ENCODE peak calls at places on chromosomes 12 and 14, in eight cellular contexts. M is tibial nerve, O is HCT116, U is brain microvascular endothelial cell, Z is MM.1S, T is lung, C is WERI-Rb-1, Y is heart left ventricle. S is an unnamed sample.

GRCh38 chr12:124390442-124391116 is 95.7 kb downstream of the RFLNA start:
- DNase-seq in M (no peak), O (peak), U (peak), Z (no peak), T (peak), C (no peak), Y (peak), S (peak)

GRCh38 chr12:39077226-39077625 is 171.8 kb upstream of the CPNE8 start:
- DNase-seq in M (no peak), O (no peak), U (no peak), Z (no peak), T (no peak), C (no peak), Y (no peak), S (no peak)

GRCh38 chr14:49972199-49972671 is 79.4 kb downstream of the ARF6 start:
- DNase-seq in M (no peak), O (no peak), U (no peak), Z (peak), T (no peak), C (peak), Y (peak), S (no peak)

GRCh38 chr14:76993743-76994142 is 34.8 kb downstream of the IRF2BPL start:
- DNase-seq in M (no peak), O (no peak), U (no peak), Z (no peak), T (no peak), C (no peak), Y (no peak), S (no peak)

GRCh38 chr14:61355892-61356325 is 34.5 kb downstream of the PRKCH start:
- DNase-seq in M (no peak), O (peak), U (peak), Z (no peak), T (peak), C (no peak), Y (peak), S (peak)

GRCh38 chr14:95850429-95850828 is 26.2 kb upstream of the TUNAR start:
- DNase-seq in M (no peak), O (no peak), U (no peak), Z (no peak), T (no peak), C (no peak), Y (no peak), S (no peak)

GRCh38 chr12:11321980-11322379 is 11.7 kb upstream of the PRB4 start:
- DNase-seq in M (no peak), O (no peak), U (no peak), Z (no peak), T (no peak), C (no peak), Y (no peak), S (no peak)

GRCh38 chr12:50665170-50665569 is 98.7 kb upstream of the ATF1 start:
- DNase-seq in M (no peak), O (no peak), U (no peak), Z (no peak), T (no peak), C (no peak), Y (no peak), S (no peak)

GRCh38 chr12:12803186-12803585 is 10.0 kb upstream of the DDX47 start:
- DNase-seq in M (no peak), O (peak), U (peak), Z (peak), T (peak), C (no peak), Y (peak), S (peak)

GRCh38 chr12:89695100-89695499 is 13.5 kb downstream of the ATP2B1 start:
- DNase-seq in M (no peak), O (no peak), U (peak), Z (no peak), T (no peak), C (no peak), Y (no peak), S (no peak)

GRCh38 chr12:132415456-132416120 is 74.4 kb upstream of the FBRSL1 start:
- DNase-seq in M (no peak), O (no peak), U (no peak), Z (no peak), T (no peak), C (no peak), Y (no peak), S (no peak)

GRCh38 chr14:89399594-89400068 is 17.4 kb downstream of the FOXN3 start:
- DNase-seq in M (no peak), O (no peak), U (peak), Z (no peak), T (no peak), C (peak), Y (no peak), S (no peak)

GRCh38 chr12:2813573-2814185 is 1.2 kb downstream of the ITFG2 start:
- DNase-seq in M (no peak), O (peak), U (peak), Z (peak), T (peak), C (peak), Y (peak), S (peak)

GRCh38 chr14:29717906-29718305 is 209.7 kb downstream of the PRKD1 start:
- DNase-seq in M (no peak), O (no peak), U (no peak), Z (no peak), T (no peak), C (no peak), Y (no peak), S (no peak)

GRCh38 chr12:47838286-47838931 is 18.7 kb upstream of the HDAC7 start:
- DNase-seq in M (no peak), O (peak), U (peak), Z (no peak), T (no peak), C (peak), Y (no peak), S (no peak)

GRCh38 chr14:100504372-100505078 is 82.7 kb downstream of the BEGAIN start:
- DNase-seq in M (no peak), O (peak), U (peak), Z (no peak), T (no peak), C (no peak), Y (no peak), S (peak)

GRCh38 chr12:117911347-117911746 is 57.4 kb downstream of the KSR2 start:
- DNase-seq in M (no peak), O (no peak), U (no peak), Z (no peak), T (no peak), C (no peak), Y (no peak), S (no peak)

GRCh38 chr14:77111021-77111420 is 13.0 kb downstream of the CIPC start:
- DNase-seq in M (no peak), O (no peak), U (no peak), Z (no peak), T (no peak), C (no peak), Y (no peak), S (peak)

GRCh38 chr14:67680121-67680602 is 5.7 kb upstream of the VTI1B start:
- DNase-seq in M (no peak), O (no peak), U (peak), Z (no peak), T (no peak), C (no peak), Y (no peak), S (peak)

GRCh38 chr12:88351121-88351520 is 209.0 kb downstream of the TMTC3 start:
- DNase-seq in M (no peak), O (no peak), U (no peak), Z (no peak), T (no peak), C (no peak), Y (no peak), S (no peak)

GRCh38 chr12:109525279-109525585 is 47.8 kb downstream of the UBE3B start:
- DNase-seq in M (no peak), O (no peak), U (no peak), Z (no peak), T (no peak), C (no peak), Y (no peak), S (no peak)

GRCh38 chr12:47509398-47509851 is 196.4 kb downstream of the RPAP3 start:
- DNase-seq in M (no peak), O (no peak), U (peak), Z (no peak), T (peak), C (no peak), Y (no peak), S (peak)

GRCh38 chr14:72679106-72679505 is 214.8 kb downstream of the DPF3 start:
- DNase-seq in M (no peak), O (no peak), U (no peak), Z (no peak), T (no peak), C (no peak), Y (peak), S (no peak)

GRCh38 chr12:100153131-100153530 is 10.5 kb upstream of the BLTP3B start:
- DNase-seq in M (no peak), O (no peak), U (no peak), Z (no peak), T (no peak), C (no peak), Y (no peak), S (no peak)

GRCh38 chr14:72715215-72715909 is 178.5 kb downstream of the DPF3 start:
- DNase-seq in M (no peak), O (no peak), U (no peak), Z (no peak), T (no peak), C (no peak), Y (peak), S (no peak)

GRCh38 chr12:86193931-86194330 is 62.3 kb downstream of the MGAT4C start:
- DNase-seq in M (no peak), O (no peak), U (no peak), Z (no peak), T (no peak), C (no peak), Y (no peak), S (peak)

GRCh38 chr12:115960868-115961802 is 316.4 kb downstream of the MED13L start:
- DNase-seq in M (no peak), O (no peak), U (no peak), Z (no peak), T (no peak), C (no peak), Y (no peak), S (no peak)

GRCh38 chr12:106123551-106123991 is 15.2 kb downstream of the NUAK1 start:
- DNase-seq in M (peak), O (no peak), U (no peak), Z (no peak), T (no peak), C (no peak), Y (peak), S (no peak)

GRCh38 chr14:98198385-98198784 is 1073.6 kb downstream of the BCL11B start:
- DNase-seq in M (no peak), O (no peak), U (no peak), Z (peak), T (no peak), C (no peak), Y (no peak), S (no peak)

GRCh38 chr12:121523741-121524140 is 57.1 kb downstream of the KDM2B start:
- DNase-seq in M (no peak), O (no peak), U (no peak), Z (no peak), T (no peak), C (no peak), Y (no peak), S (no peak)

GRCh38 chr12:125254856-125255255 is 189.6 kb downstream of the AACS start:
- DNase-seq in M (no peak), O (no peak), U (no peak), Z (no peak), T (no peak), C (no peak), Y (no peak), S (no peak)

GRCh38 chr14:21894003-21894897 is 220.6 kb upstream of the OR4E1 start:
- DNase-seq in M (no peak), O (no peak), U (no peak), Z (peak), T (no peak), C (no peak), Y (no peak), S (no peak)

GRCh38 chr12:123243851-123244250 is 10.6 kb downstream of the MTRFR start:
- DNase-seq in M (no peak), O (no peak), U (no peak), Z (no peak), T (no peak), C (no peak), Y (no peak), S (no peak)

GRCh38 chr12:11958216-11959091 is 112.3 kb upstream of the BCL2L14 start:
- DNase-seq in M (no peak), O (no peak), U (peak), Z (no peak), T (no peak), C (no peak), Y (no peak), S (peak)

GRCh38 chr12:9701380-9702154 is 31.3 kb downstream of the CLECL1 start:
- DNase-seq in M (no peak), O (no peak), U (no peak), Z (no peak), T (no peak), C (no peak), Y (no peak), S (no peak)
- H3K27ac ChIP-seq in M (no peak), O (no peak), U (no peak), Z (no peak), T (no peak), C (no peak), Y (no peak), S (no peak)

GRCh38 chr12:120496353-120497340 is 734 bp downstream of the DYNLL1 start:
- DNase-seq in M (peak), O (no peak), U (peak), Z (peak), T (peak), C (peak), Y (peak), S (peak)

GRCh38 chr12:120495189-120495722 is 657 bp upstream of the DYNLL1 start:
- DNase-seq in M (no peak), O (no peak), U (no peak), Z (no peak), T (peak), C (no peak), Y (peak), S (peak)

GRCh38 chr12:120498870-120499515 is 3.1 kb downstream of the DYNLL1 start:
- DNase-seq in M (no peak), O (no peak), U (no peak), Z (no peak), T (no peak), C (no peak), Y (no peak), S (no peak)

GRCh38 chr12:120497524-120498150 is 1.7 kb downstream of the DYNLL1 start:
- DNase-seq in M (no peak), O (no peak), U (peak), Z (no peak), T (no peak), C (no peak), Y (no peak), S (no peak)

GRCh38 chr12:120495723-120496352 is at the start of gene DYNLL1:
- DNase-seq in M (peak), O (peak), U (peak), Z (peak), T (peak), C (peak), Y (peak), S (peak)
- TF ChIP-seq CTCF in M (peak), O (no peak), U (no peak), Z (no peak), T (no peak), C (no peak), Y (no peak), S (no peak)

GRCh38 chr14:71328954-71329353 is 421.7 kb downstream of the PCNX1 start:
- DNase-seq in M (no peak), O (no peak), U (no peak), Z (no peak), T (no peak), C (no peak), Y (no peak), S (no peak)

GRCh38 chr14:71327691-71328090 is 420.4 kb downstream of the PCNX1 start:
- DNase-seq in M (no peak), O (no peak), U (no peak), Z (no peak), T (no peak), C (no peak), Y (no peak), S (no peak)

GRCh38 chr14:71324767-71325272 is 417.6 kb downstream of the PCNX1 start:
- DNase-seq in M (no peak), O (no peak), U (peak), Z (no peak), T (no peak), C (no peak), Y (no peak), S (no peak)

GRCh38 chr14:71331393-71331792 is 424.1 kb downstream of the PCNX1 start:
- DNase-seq in M (no peak), O (no peak), U (no peak), Z (no peak), T (no peak), C (no peak), Y (no peak), S (no peak)

GRCh38 chr14:71328183-71328582 is 420.9 kb downstream of the PCNX1 start:
- DNase-seq in M (no peak), O (no peak), U (no peak), Z (no peak), T (no peak), C (no peak), Y (no peak), S (no peak)
- H3K27ac ChIP-seq in M (peak), O (no peak), U (no peak), Z (peak), T (no peak), C (no peak), Y (no peak), S (no peak)

GRCh38 chr12:81987351-81987750 is 228.2 kb upstream of the PPFIA2 start:
- DNase-seq in M (no peak), O (no peak), U (no peak), Z (no peak), T (no peak), C (no peak), Y (no peak), S (no peak)

GRCh38 chr12:81991868-81992267 is 232.7 kb upstream of the PPFIA2 start:
- DNase-seq in M (no peak), O (no peak), U (no peak), Z (peak), T (no peak), C (no peak), Y (no peak), S (no peak)

GRCh38 chr12:81992461-81992860 is 233.3 kb upstream of the PPFIA2 start:
- DNase-seq in M (no peak), O (peak), U (peak), Z (no peak), T (no peak), C (peak), Y (no peak), S (no peak)
- TF ChIP-seq CTCF in M (no peak), O (peak), U (peak), Z (peak), T (no peak), C (peak), Y (peak), S (no peak)